ENCODE peak calls at places on chromosomes 6 and 20, in nine cellular contexts. Q is AG04450; D is sigmoid colon; E is CD8-positive, alpha-beta T cell; F is breast epithelium; U is left ventricle myocardium inferior; J is aorta; I is fibroblast of lung; X is ovary. K is an unnamed sample. For H3K9me3 and H3K27me3, the result is how much of the 10 kb centered on the place peaks cover.

GRCh38 chr6:22072939-22073338 is 223.9 kb downstream of the PRL start:
- DNase-seq in J (no peak), U (no peak), X (no peak), D (no peak), E (no peak), Q (no peak), F (no peak), I (no peak), K (no peak)

GRCh38 chr6:125945378-125946141 is 11.0 kb upstream of the HINT3 start:
- DNase-seq in I (peak), U (no peak), D (no peak), F (no peak), X (no peak), E (no peak), J (no peak), Q (no peak), K (no peak)

GRCh38 chr20:33826270-33826897 is 15.2 kb downstream of the CHMP4B start:
- DNase-seq in E (no peak), D (no peak), J (no peak), I (no peak), X (no peak), U (no peak), Q (no peak), F (no peak), K (no peak)

GRCh38 chr6:166501246-166501645 is 85.2 kb downstream of the RAMACL start:
- DNase-seq in E (no peak), I (no peak), U (no peak), J (no peak), D (peak), F (no peak), Q (no peak), X (no peak), K (no peak)

GRCh38 chr6:40172272-40172671 is 238.0 kb upstream of the MOCS1 start:
- DNase-seq in J (no peak), I (no peak), D (no peak), E (no peak), Q (no peak), X (no peak), U (no peak), F (no peak), K (no peak)

GRCh38 chr20:22567944-22568871 is 16.2 kb downstream of the FOXA2 start:
- DNase-seq in I (no peak), X (no peak), E (no peak), D (no peak), F (no peak), J (no peak), Q (no peak), U (no peak), K (no peak)

GRCh38 chr20:59144831-59145196 is 18.8 kb upstream of the ZNF831 start:
- DNase-seq in Q (no peak), U (no peak), J (no peak), E (no peak), X (no peak), D (no peak), F (no peak), I (no peak), K (no peak)

GRCh38 chr20:44056010-44056698 is 130.8 kb downstream of the JPH2 start:
- DNase-seq in D (peak), I (no peak), E (peak), Q (no peak), X (no peak), F (peak), U (no peak), J (peak), K (no peak)

GRCh38 chr20:48731581-48731980 is 96.2 kb downstream of the PREX1 start:
- DNase-seq in D (no peak), U (no peak), I (no peak), E (no peak), Q (no peak), X (no peak), J (no peak), F (no peak), K (no peak)

GRCh38 chr6:74447013-74447412 is 751.0 kb downstream of the CD109 start:
- DNase-seq in D (no peak), F (no peak), E (no peak), J (no peak), U (no peak), X (no peak), I (peak), Q (no peak), K (no peak)

GRCh38 chr6:26312501-26313390 is 52.3 kb upstream of the BTN3A2 start:
- DNase-seq in Q (no peak), F (peak), U (peak), E (peak), J (peak), X (peak), D (peak), I (peak), K (peak)

GRCh38 chr6:47162793-47163192 is 120.7 kb upstream of the ADGRF1 start:
- DNase-seq in I (no peak), U (no peak), X (no peak), F (no peak), E (no peak), J (no peak), D (no peak), Q (no peak), K (no peak)

GRCh38 chr6:19465760-19466159 is 371.4 kb upstream of the ID4 start:
- DNase-seq in I (peak), D (no peak), U (no peak), X (no peak), Q (no peak), E (no peak), F (no peak), J (no peak), K (no peak)

GRCh38 chr6:142284419-142284818 is 17.4 kb upstream of the ADGRG6 start:
- DNase-seq in U (no peak), D (no peak), X (no peak), I (no peak), Q (no peak), F (no peak), J (no peak), E (no peak), K (no peak)

GRCh38 chr6:32692019-32692418 is 25.6 kb upstream of the HLA-DQB1 start:
- DNase-seq in Q (no peak), J (no peak), D (no peak), F (no peak), U (no peak), I (no peak), E (no peak), X (no peak), K (peak)

GRCh38 chr6:80165143-80165542 is 58.7 kb downstream of the BCKDHB start:
- DNase-seq in F (no peak), E (no peak), D (no peak), U (no peak), I (no peak), Q (no peak), X (no peak), J (no peak), K (no peak)

GRCh38 chr20:44720617-44720993 is 5.4 kb downstream of the CCN5 start:
- DNase-seq in Q (no peak), J (peak), X (no peak), F (peak), I (peak), E (no peak), U (no peak), D (no peak), K (peak)

GRCh38 chr6:127971945-127972391 is 71.1 kb upstream of the THEMIS start:
- DNase-seq in U (no peak), X (no peak), F (no peak), E (peak), D (no peak), J (no peak), I (peak), Q (peak), K (no peak)

GRCh38 chr20:61477366-61477966 is 225.4 kb downstream of the CDH4 start:
- DNase-seq in J (no peak), X (no peak), D (no peak), F (no peak), E (no peak), Q (no peak), I (no peak), U (no peak), K (no peak)

GRCh38 chr6:90610671-90611542 is 24.0 kb upstream of the MAP3K7 start:
- DNase-seq in F (no peak), J (peak), D (peak), E (no peak), U (peak), Q (no peak), I (peak), X (peak), K (peak)

GRCh38 chr6:23388239-23388803 is 737.7 kb upstream of the NRSN1 start:
- DNase-seq in I (no peak), U (no peak), X (no peak), J (no peak), E (no peak), D (no peak), Q (no peak), F (no peak), K (no peak)

DNA sequence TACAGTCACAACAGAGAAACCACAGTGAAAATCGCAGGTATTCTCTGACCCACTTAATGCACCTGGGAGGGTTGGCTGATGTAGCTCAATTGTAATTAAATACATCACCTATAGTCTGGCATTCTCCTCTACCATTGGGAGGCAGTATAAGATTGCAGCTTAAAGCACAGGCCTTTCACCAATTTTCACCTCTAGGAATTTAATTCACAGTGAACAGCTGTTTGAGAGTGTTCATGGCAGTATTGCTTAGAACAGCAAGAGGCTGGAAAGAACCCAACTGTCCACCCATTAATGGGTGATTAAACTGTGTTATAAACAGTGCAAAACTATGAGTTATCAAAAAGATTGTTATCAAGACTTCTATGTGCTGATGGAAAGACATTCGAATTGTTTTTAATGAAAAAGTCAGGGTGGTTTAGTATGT is 2.0 kb downstream of the EDEM2 start:
- DNase-seq in X (no peak), D (no peak), E (no peak), I (peak), J (no peak), F (no peak), U (no peak), Q (peak), K (no peak)
- H3K4me3 ChIP-seq in X (no peak), D (no peak), E (no peak), I (no peak), J (no peak), F (no peak), U (no peak), Q (no peak), K (no peak)

GRCh38 chr6:137309078-137309762 is 90.0 kb upstream of the IFNGR1 start:
- DNase-seq in Q (no peak), D (peak), E (no peak), J (peak), F (peak), U (peak), I (peak), X (peak), K (peak)

GRCh38 chr6:137303436-137303835 is 84.3 kb upstream of the IFNGR1 start:
- DNase-seq in I (peak), U (no peak), F (no peak), X (no peak), D (no peak), J (no peak), Q (no peak), E (no peak), K (no peak)

GRCh38 chr6:137307163-137307851 is 88.1 kb upstream of the IFNGR1 start:
- DNase-seq in Q (no peak), F (no peak), J (no peak), X (no peak), D (no peak), I (no peak), U (no peak), E (no peak), K (no peak)

DNA sequence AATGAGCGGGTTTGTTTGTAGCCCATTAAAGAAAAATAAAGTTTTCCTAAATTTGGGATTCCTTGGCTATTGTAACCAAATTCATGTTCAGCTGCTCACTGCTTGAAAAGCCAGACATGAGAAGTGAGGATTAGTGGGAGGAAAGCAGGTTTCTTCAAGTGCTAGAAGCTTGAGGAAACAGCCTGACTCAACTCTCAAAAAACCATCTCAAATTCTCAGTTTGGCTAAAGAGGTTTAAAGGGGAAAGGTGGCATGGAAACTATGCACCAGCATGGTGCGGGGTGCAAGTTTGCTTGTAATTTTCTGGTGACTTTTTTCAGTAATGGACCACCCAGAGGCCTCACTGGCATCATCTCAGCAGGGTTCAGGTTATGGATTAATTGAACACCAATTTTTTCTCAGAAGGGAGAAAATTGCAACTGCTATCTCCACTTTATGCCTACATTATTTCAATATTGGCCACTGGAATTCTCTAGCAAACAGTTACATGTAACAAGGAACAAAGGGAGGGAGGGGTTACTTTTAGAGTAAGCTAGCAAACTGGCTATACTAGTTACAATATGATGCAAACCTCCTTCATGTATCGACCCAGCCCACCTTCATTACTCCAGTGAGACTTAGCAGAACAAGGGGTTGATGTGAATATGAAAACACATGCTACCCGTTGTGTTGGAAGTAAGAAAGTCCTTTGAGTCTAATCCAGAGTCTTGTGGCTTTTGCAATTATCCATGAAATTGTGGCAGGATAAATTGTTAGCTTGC is 85.0 kb upstream of the IFNGR1 start:
- DNase-seq in X (no peak), Q (no peak), F (no peak), D (no peak), I (no peak), J (no peak), E (no peak), U (no peak), K (no peak)
- H3K9me3 ChIP-seq in X (under half), Q (under half), F (under half), D (under half), I (under half), J (under half), E (under half), U (under half), K (under half)

GRCh38 chr6:133891814-133892443 is 3.0 kb downstream of the TCF21 start:
- DNase-seq in U (no peak), Q (no peak), J (no peak), I (no peak), F (no peak), X (no peak), E (no peak), D (no peak), K (no peak)
- H3K27me3 ChIP-seq in U (half or more), Q (under half), J (under half), I (under half), F (under half), X (under half), E (under half), D (half or more), K (under half)

DNA sequence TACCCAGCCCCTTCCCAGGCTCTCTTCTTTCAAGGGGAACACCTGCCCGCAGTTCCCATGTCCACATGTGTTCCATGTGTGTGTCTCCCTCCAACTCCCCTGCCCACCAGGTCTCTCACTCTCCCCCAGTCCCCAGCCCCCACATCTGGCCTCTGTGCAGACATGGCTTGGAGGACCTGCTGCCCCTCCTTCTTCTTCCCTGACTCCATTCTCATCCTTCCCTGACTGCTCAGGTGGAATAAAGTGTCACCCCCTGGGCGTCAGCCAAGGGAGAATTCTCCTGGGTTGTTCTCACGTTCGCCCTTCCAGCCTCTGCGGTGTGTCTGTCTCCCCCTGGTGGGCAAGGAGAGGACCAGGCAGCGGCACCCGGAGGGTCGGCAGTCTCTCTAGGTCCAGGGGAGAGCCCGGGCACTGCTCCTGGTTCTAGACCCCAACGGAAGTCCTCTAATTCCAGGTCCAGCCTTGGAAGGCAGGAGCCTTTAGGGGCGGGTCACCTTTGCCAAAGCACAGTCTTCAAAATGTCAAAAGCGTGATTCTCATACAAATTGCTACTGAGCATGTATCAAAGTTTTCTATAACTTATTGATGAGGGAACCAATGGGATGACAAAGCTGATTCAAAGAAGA is 50.5 kb downstream of the EBF4 start:
- DNase-seq in E (peak), F (no peak), D (peak), Q (peak), J (peak), U (no peak), I (peak), X (peak), K (peak)
- H3K4me3 ChIP-seq in E (peak), F (no peak), D (no peak), Q (no peak), J (no peak), U (no peak), I (no peak), X (no peak), K (no peak)

DNA sequence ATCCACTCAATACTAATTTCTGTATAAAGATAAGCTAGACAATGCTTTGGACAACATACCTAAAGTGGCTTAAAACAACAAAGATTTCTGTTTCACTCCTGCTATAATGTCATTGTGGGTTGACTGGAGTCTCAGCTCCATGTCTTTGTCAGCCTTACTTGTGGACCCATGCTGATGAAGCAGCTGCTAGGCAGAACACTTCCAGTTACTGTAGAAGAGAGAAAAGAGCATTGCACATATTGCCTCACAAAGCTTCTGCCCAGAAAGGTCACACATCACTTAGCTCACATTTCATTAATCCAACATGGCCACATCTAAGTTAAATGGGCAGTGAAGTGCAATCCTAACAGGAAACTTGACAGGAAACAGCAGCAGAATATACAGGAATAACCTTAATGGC is 480.5 kb upstream of the HTR1E start:
- DNase-seq in X (no peak), E (no peak), Q (no peak), I (no peak), F (no peak), J (no peak), U (no peak), D (no peak), K (no peak)
- H3K9me3 ChIP-seq in X (under half), E (under half), Q (under half), I (under half), F (under half), J (under half), U (under half), D (under half), K (under half)

DNA sequence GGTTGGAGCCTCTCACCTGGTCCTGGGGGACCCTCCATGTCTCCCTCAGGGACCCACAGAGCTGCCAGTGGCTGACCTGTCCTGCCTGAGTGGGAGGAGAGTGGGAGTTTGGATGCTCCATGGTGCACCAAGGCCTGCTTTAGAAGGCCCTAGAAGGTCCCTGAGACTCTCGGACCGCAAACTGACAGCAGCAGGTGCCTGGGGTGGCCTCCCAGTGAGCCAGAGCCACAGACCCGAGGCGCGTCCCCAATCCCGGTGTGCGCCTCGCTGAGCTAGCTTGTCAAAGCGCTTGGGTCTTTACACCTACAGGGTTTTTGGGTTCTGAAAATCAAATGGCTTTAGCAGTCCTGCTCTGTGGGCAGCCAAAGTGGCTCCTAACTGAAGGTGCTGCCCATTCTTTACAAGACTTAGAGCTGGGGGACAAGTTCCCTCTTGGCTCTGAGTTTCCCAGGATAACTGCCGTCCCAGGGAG is 4.9 kb downstream of the MYT1 start:
- DNase-seq in I (no peak), Q (no peak), J (no peak), D (no peak), E (no peak), X (no peak), F (no peak), U (no peak), K (no peak)
- H3K27me3 ChIP-seq in I (under half), Q (under half), J (under half), D (half or more), E (under half), X (under half), F (under half), U (half or more), K (under half)

GRCh38 chr6:389143-389542 is 2.4 kb upstream of the IRF4 start:
- DNase-seq in F (no peak), Q (no peak), E (no peak), J (no peak), D (no peak), U (no peak), X (no peak), I (no peak), K (no peak)
- H3K4me3 ChIP-seq in F (no peak), Q (no peak), E (no peak), J (no peak), D (no peak), U (no peak), X (no peak), I (no peak), K (no peak)

GRCh38 chr6:139882977-139883728 is 508.7 kb upstream of the CITED2 start:
- DNase-seq in X (no peak), D (no peak), E (no peak), Q (no peak), I (peak), F (no peak), J (no peak), U (no peak), K (no peak)
- H3K9me3 ChIP-seq in X (under half), D (under half), E (under half), Q (under half), I (under half), F (under half), J (under half), U (under half), K (under half)